ENCODE peak calls at places on chromosome 5, in seven cellular contexts. H is cardiac fibroblast, T is thyroid gland, D is bronchial epithelial cell, Z is fibroblast of villous mesenchyme, U is cardiac muscle cell, C is uterus. F is an unnamed sample.

GRCh38 chr5:86879086-86879485 is 261.3 kb downstream of the COX7C start:
- DNase-seq in H (no peak), T (no peak), D (no peak), Z (no peak), U (no peak), C (no peak), F (no peak)

GRCh38 chr5:112983307-112983811 is 6.8 kb downstream of the DCP2 start:
- DNase-seq in H (no peak), T (no peak), D (no peak), Z (no peak), U (no peak), C (no peak), F (peak)

GRCh38 chr5:101390317-101390908 is 487.3 kb upstream of the ST8SIA4 start:
- DNase-seq in H (peak), T (peak), D (peak), Z (peak), U (peak), C (no peak), F (peak)

GRCh38 chr5:32193591-32193990 is 19.5 kb upstream of the GOLPH3 start:
- DNase-seq in H (peak), T (peak), D (peak), Z (peak), U (no peak), C (peak), F (peak)

GRCh38 chr5:31888513-31888912 is 249.6 kb downstream of the PDZD2 start:
- DNase-seq in H (no peak), T (no peak), D (no peak), Z (no peak), U (no peak), C (no peak), F (no peak)

GRCh38 chr5:173165193-173165988 is 21.1 kb downstream of the BNIP1 start:
- DNase-seq in H (no peak), T (no peak), D (no peak), Z (no peak), U (peak), C (no peak), F (no peak)

GRCh38 chr5:74622122-74622521 is 18.4 kb downstream of the ENC1 start:
- DNase-seq in H (no peak), T (no peak), D (peak), Z (no peak), U (no peak), C (no peak), F (no peak)

GRCh38 chr5:91311697-91312501 is 71.2 kb downstream of the ARRDC3 start:
- DNase-seq in H (peak), T (peak), D (peak), Z (peak), U (no peak), C (peak), F (peak)

GRCh38 chr5:115306011-115306530 is 9.6 kb upstream of the CCDC112 start:
- DNase-seq in H (no peak), T (no peak), D (peak), Z (no peak), U (no peak), C (no peak), F (no peak)

GRCh38 chr5:74161171-74161570 is 479.4 kb downstream of the ENC1 start:
- DNase-seq in H (peak), T (no peak), D (no peak), Z (no peak), U (no peak), C (no peak), F (no peak)

GRCh38 chr5:109479260-109479860 is 69.6 kb upstream of the PJA2 start:
- DNase-seq in H (peak), T (no peak), D (peak), Z (peak), U (peak), C (no peak), F (peak)

GRCh38 chr5:100026601-100027000 is 508.6 kb upstream of the FAM174A start:
- DNase-seq in H (no peak), T (no peak), D (no peak), Z (no peak), U (no peak), C (no peak), F (peak)

GRCh38 chr5:37578176-37578575 is 199.1 kb downstream of the WDR70 start:
- DNase-seq in H (no peak), T (no peak), D (no peak), Z (no peak), U (no peak), C (no peak), F (no peak)

GRCh38 chr5:143693691-143694252 is 118.2 kb upstream of the HMHB1 start:
- DNase-seq in H (no peak), T (no peak), D (no peak), Z (peak), U (no peak), C (no peak), F (peak)

GRCh38 chr5:176740702-176741565 is 69.4 kb upstream of the UNC5A start:
- DNase-seq in H (no peak), T (no peak), D (no peak), Z (no peak), U (no peak), C (no peak), F (no peak)

GRCh38 chr5:176743828-176744583 is 66.4 kb upstream of the UNC5A start:
- DNase-seq in H (no peak), T (no peak), D (no peak), Z (no peak), U (no peak), C (no peak), F (no peak)

GRCh38 chr5:176743136-176743827 is 67.1 kb upstream of the UNC5A start:
- DNase-seq in H (no peak), T (no peak), D (no peak), Z (no peak), U (no peak), C (no peak), F (no peak)

GRCh38 chr5:176741566-176742211 is 68.7 kb upstream of the UNC5A start:
- DNase-seq in H (no peak), T (no peak), D (no peak), Z (no peak), U (no peak), C (no peak), F (no peak)

DNA sequence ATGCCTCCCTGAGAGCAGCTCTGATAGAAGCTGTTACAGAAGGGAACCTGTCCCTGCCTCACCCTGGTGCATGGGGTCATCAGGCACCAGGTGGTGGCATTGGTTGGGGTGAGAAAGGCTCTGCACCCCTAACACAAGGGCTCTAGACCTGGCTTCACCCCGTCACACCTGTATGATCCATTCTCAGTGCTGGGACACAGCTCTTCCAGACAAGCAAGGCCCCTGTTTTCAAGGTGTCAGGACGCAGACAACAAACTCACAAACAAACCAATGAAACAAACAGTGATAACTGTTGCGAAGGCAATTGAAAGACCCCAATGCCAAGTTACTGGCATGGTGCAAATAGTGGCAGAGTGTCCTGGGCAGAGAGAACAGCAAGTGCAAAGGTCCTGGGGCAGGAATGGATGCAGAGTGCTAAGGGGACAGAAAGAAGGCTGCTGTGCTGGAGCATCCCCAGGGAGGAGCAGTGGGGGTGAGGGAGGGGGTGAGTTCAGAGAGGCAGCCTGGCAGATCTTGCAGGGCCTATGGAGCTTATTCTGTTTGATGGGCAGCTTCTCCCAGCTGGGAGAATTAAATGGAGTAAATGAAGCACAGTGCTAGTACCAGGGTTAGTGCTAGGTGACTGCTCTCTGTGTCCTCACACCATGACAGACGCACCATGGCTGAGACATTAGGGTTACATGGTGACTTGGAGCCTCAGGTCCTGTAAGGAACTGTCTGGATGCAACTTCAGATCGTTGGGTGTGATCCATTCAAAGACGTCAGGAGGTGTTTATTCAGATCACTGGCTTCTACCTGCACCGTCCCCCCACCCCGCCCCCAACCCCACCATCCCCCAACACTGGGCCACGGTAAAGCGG is 67.9 kb upstream of the UNC5A start:
- DNase-seq in H (no peak), T (no peak), D (no peak), Z (no peak), U (no peak), C (no peak), F (no peak)
- H3K4me3 ChIP-seq in H (no peak), T (no peak), D (no peak), Z (no peak), U (peak), C (no peak), F (no peak)

DNA sequence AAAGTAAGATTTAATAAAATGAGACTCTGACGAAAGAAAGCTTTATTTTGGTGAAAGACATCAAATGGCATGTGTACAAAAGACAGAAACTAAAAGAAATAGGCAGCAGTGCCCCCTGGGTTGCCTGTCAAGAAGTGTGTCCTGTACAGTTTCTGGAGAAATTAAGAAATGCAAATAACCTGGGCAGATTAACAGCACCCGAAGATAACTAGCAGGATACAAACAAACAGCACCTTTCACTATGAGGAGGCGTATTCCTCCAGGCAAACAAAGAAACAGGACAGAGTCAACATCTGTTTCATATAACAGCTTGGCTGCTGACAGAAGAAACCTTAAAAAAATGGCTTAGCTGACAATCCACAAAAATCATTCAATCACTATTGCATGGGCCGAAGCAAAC is 162.3 kb downstream of the ARL15 start:
- DNase-seq in H (peak), T (no peak), D (no peak), Z (peak), U (no peak), C (no peak), F (peak)
- TF ChIP-seq CTCF in H (peak), T (no peak), D (no peak), Z (peak), U (peak), C (no peak), F (peak)

DNA sequence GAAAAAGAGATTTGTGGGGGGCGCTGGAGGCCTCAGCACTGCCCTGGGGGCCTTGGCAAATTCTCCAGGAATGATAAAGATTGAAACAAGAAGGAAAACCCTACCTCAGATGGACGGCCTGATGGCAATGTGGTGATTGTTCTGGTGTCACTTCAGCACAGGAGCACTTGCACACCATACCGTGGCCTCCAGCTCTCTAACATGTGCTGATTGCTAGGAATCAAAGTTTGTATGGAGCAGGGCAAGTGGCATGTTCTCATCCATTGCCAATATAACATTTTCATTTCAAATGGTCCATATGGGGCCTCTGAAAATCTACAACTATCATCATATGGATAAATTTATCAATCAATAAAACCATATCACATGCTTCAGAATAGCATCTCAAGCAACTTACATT is 253.0 kb downstream of the DEPDC1B start:
- DNase-seq in H (no peak), T (no peak), D (no peak), Z (no peak), U (no peak), C (no peak), F (no peak)
- H3K4me3 ChIP-seq in H (no peak), T (no peak), D (no peak), Z (no peak), U (no peak), C (no peak), F (no peak)

DNA sequence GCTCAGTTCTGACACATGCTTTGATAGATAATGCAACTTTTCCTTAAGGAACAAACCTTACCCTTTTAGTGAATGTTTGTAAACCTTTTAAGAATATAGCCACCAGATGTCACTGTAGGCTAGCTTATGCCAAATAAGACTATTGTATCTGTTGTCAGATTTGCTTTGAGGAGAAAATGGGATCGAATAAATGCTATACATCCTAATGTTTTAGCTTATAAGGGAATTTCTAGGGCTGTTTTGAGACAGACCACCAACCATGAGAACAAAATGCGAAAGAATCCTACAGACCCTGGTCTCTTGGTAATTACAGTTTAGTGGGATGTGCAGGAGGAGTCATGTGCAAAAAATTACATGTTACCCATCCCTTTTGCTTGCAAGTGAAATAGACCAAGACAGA is 127.6 kb upstream of the NMUR2 start:
- DNase-seq in H (peak), T (no peak), D (peak), Z (peak), U (peak), C (no peak), F (peak)
- TF ChIP-seq CTCF in H (peak), T (peak), D (peak), Z (peak), U (peak), C (peak), F (peak)

DNA sequence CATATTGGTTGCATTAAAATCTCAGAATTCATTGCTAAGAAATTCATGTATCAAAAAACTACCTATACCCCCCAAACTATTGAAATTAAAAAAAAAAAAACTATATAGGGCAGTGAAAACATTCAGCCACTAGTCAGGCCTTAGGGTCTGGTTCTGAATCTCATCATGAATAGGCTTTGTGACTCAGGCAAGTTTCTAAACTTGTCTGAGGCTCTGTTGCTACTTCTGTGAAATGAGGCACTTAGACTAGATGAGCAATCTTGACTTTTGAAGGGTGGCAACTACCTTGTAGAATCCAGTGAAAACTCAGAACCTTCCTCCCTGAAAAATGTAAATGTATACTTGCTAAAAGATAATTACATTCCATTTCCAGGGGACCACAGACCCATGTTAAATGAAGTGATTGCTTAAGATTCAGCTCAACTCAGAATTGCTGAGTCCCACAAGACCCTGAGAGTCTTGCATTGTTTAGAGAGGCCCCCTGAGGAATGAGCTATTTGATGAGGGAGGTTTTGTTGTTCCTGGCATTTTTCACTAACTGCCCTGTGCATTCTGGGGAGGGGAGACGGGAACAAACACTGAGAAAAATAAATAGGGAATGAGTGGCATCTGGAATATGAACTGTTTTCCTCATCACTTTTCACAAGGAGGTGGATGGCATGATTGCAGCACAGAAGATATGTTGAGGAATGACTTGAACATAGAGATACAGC is 29.5 kb downstream of the RAI14 start:
- DNase-seq in H (peak), T (no peak), D (peak), Z (peak), U (no peak), C (no peak), F (peak)
- H3K4me3 ChIP-seq in H (no peak), T (no peak), D (no peak), Z (no peak), U (no peak), C (no peak), F (no peak)

GRCh38 chr5:158121678-158122077 is 262.7 kb upstream of the CLINT1 start:
- DNase-seq in H (no peak), T (no peak), D (no peak), Z (no peak), U (no peak), C (no peak), F (no peak)
- TF ChIP-seq CTCF in H (no peak), T (no peak), D (no peak), Z (no peak), U (no peak), C (no peak), F (no peak)

GRCh38 chr5:140713562-140714094 is 13.4 kb downstream of the ZMAT2 start:
- DNase-seq in H (no peak), T (no peak), D (no peak), Z (no peak), U (no peak), C (no peak), F (no peak)

DNA sequence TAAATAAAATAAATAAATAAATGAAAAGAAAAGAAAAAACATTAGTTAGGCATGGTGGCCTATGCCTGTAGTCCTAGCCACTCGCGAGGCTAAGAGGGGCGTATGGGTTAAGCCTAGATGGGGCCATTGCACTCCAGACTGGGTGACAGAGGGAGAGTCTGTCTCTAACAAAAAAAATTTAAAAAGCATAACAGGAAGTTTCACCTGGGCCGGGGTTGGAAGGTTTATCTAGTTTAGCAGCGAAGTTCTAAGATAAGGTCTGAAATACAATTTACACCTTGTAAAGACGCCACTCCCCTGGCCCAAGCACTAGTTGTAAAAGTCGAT is 18.0 kb downstream of the ZMAT2 start:
- DNase-seq in H (no peak), T (no peak), D (no peak), Z (no peak), U (no peak), C (no peak), F (no peak)
- H3K4me3 ChIP-seq in H (no peak), T (no peak), D (no peak), Z (peak), U (no peak), C (no peak), F (no peak)

GRCh38 chr5:14016549-14016948 is 72.1 kb upstream of the DNAH5 start:
- DNase-seq in H (no peak), T (no peak), D (no peak), Z (no peak), U (no peak), C (no peak), F (no peak)

GRCh38 chr5:14009575-14009974 is 65.1 kb upstream of the DNAH5 start:
- DNase-seq in H (no peak), T (no peak), D (no peak), Z (peak), U (no peak), C (no peak), F (no peak)

GRCh38 chr5:14006823-14007510 is 62.5 kb upstream of the DNAH5 start:
- DNase-seq in H (peak), T (no peak), D (no peak), Z (no peak), U (no peak), C (no peak), F (no peak)

GRCh38 chr5:14008819-14009311 is 64.4 kb upstream of the DNAH5 start:
- DNase-seq in H (no peak), T (peak), D (peak), Z (peak), U (no peak), C (no peak), F (peak)

GRCh38 chr5:14011089-14012004 is 66.9 kb upstream of the DNAH5 start:
- DNase-seq in H (peak), T (peak), D (peak), Z (peak), U (peak), C (peak), F (peak)
- TF ChIP-seq CTCF in H (no peak), T (no peak), D (no peak), Z (no peak), U (no peak), C (no peak), F (no peak)

DNA sequence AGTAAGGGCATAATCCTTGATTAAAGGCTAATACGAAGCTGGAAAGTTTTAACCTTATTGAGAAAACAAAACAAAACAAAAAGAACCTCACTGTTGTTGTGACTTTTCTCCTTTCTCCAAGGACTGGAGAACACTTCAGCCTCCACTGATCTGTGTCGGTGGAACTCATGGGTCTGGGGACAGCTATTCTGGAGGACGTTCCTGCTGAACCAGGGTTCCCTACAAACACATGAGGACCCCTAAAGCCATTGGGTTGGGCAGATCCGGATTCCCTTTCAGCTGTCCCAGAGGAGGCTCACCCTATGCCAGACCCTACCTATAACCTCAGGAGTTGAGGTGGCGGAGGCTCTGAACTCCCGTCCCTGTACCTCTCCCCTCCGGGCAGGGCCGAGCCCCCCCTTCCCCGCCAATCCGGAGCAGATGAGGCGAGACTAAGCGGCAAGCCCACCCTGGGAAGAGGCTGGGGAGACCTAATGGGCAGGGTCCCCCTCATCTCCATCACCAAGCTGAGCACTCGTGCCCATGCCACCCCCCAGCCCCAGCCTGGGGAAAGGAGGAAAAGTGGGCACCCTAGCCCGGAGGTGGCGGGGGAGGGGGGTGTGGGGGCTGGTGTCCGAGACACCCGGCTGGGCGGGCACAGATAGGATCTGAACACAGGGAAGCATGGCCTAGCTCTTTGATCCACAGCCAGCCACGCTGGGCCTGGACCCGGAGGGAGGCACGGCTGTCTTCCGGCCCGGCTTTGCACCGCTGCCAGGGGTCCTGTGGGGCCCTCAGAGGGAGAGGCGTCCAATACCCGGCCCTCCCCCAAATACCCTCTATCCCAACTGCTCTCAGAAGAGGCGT is 1.5 kb upstream of the TCF7 start:
- DNase-seq in H (no peak), T (peak), D (no peak), Z (no peak), U (no peak), C (no peak), F (no peak)
- H3K4me3 ChIP-seq in H (no peak), T (peak), D (no peak), Z (no peak), U (no peak), C (no peak), F (no peak)

GRCh38 chr5:10701567-10702039 is 59.4 kb downstream of the DAP start:
- DNase-seq in H (peak), T (peak), D (no peak), Z (peak), U (peak), C (no peak), F (peak)
- TF ChIP-seq CTCF in H (peak), T (peak), D (peak), Z (peak), U (peak), C (peak), F (peak)

F was measured in choroid plexus epithelial cell.